ENCODE peak calls at places on chromosomes 2 and 18, in six cellular contexts. B is endothelial cell, P is tibial artery, R is upper lobe of right lung, J is foreskin fibroblast, A is body of pancreas. C is an unnamed sample.

GRCh38 chr2:62001431-62001830 is 96.0 kb downstream of the COMMD1 start:
- DNase-seq in A (no peak), B (no peak), P (no peak), J (no peak), R (no peak), C (no peak)

GRCh38 chr18:10726198-10727068 is 200.6 kb downstream of the NAPG start:
- DNase-seq in P (no peak), A (peak), J (no peak), B (no peak), R (no peak), C (no peak)

GRCh38 chr2:29462293-29462692 is 347.1 kb downstream of the CLIP4 start:
- DNase-seq in B (no peak), R (no peak), J (peak), P (no peak), A (no peak), C (no peak)

GRCh38 chr2:88656690-88657089 is 29.4 kb upstream of the EIF2AK3 start:
- DNase-seq in J (no peak), B (no peak), A (no peak), P (peak), R (no peak), C (no peak)

GRCh38 chr18:452801-453200 is 47.7 kb downstream of the COLEC12 start:
- DNase-seq in P (no peak), B (no peak), J (no peak), A (no peak), R (no peak), C (no peak)

GRCh38 chr2:112160591-112161250 is 22.5 kb downstream of the FBLN7 start:
- DNase-seq in J (no peak), A (no peak), R (peak), B (no peak), P (no peak), C (no peak)

GRCh38 chr2:200592414-200593075 is 6.7 kb downstream of the AOX1 start:
- DNase-seq in P (no peak), A (peak), B (peak), J (no peak), R (no peak), C (no peak)

GRCh38 chr2:134558208-134558890 is 160.5 kb downstream of the TMEM163 start:
- DNase-seq in R (no peak), A (no peak), J (no peak), B (no peak), P (no peak), C (no peak)

GRCh38 chr18:9974279-9974915 is 60.6 kb downstream of the VAPA start:
- DNase-seq in B (no peak), R (no peak), A (no peak), J (peak), P (no peak), C (no peak)

GRCh38 chr2:240060977-240061591 is 7.8 kb upstream of the OR6B3 start:
- DNase-seq in B (peak), J (peak), A (peak), P (no peak), R (no peak), C (no peak)

GRCh38 chr2:28391564-28392296 is 928 bp upstream of the FOSL2 start:
- DNase-seq in B (peak), J (peak), R (peak), P (peak), A (peak), C (peak)

GRCh38 chr18:76425299-76426101 is 69.5 kb downstream of the ZNF516 start:
- DNase-seq in B (no peak), P (no peak), A (no peak), J (peak), R (no peak), C (no peak)

GRCh38 chr2:178251126-178251525 is 56.8 kb downstream of the OSBPL6 start:
- DNase-seq in R (no peak), A (no peak), B (no peak), J (no peak), P (no peak), C (no peak)

GRCh38 chr2:188295067-188295685 is 3.5 kb downstream of the GULP1 start:
- DNase-seq in B (no peak), P (no peak), A (no peak), R (no peak), J (no peak), C (no peak)

GRCh38 chr2:113974727-113975126 is 84.8 kb downstream of the ACTR3 start:
- DNase-seq in R (no peak), A (no peak), B (no peak), P (no peak), J (no peak), C (no peak)

GRCh38 chr2:8548065-8548870 is 133.6 kb upstream of the ID2 start:
- DNase-seq in J (no peak), P (no peak), B (peak), A (no peak), R (no peak), C (peak)

GRCh38 chr2:222794585-222795579 is 66.0 kb upstream of the ACSL3 start:
- DNase-seq in J (no peak), R (no peak), A (no peak), P (no peak), B (no peak), C (no peak)

GRCh38 chr2:185689906-185690539 is 48.6 kb upstream of the FSIP2 start:
- DNase-seq in P (no peak), B (no peak), A (no peak), J (no peak), R (no peak), C (no peak)

GRCh38 chr18:14919666-14920065 is 171.7 kb downstream of the ANKRD30B start:
- DNase-seq in R (no peak), A (no peak), B (no peak), J (no peak), P (no peak), C (no peak)

GRCh38 chr2:193240752-193241151 is 1046.0 kb upstream of the TMEFF2 start:
- DNase-seq in P (no peak), R (no peak), B (no peak), A (no peak), J (no peak), C (no peak)

GRCh38 chr2:191064590-191064989 is 50.6 kb upstream of the STAT1 start:
- DNase-seq in R (no peak), P (no peak), A (no peak), J (no peak), B (no peak), C (no peak)

GRCh38 chr2:241309684-241310117 is 5.8 kb downstream of the HDLBP start:
- DNase-seq in R (no peak), J (peak), B (no peak), P (no peak), A (no peak), C (peak)

GRCh38 chr2:77479895-77480294 is 42.3 kb downstream of the LRRTM4 start:
- DNase-seq in J (no peak), B (no peak), R (no peak), A (no peak), P (no peak), C (no peak)

GRCh38 chr2:660477-661214 is 16.6 kb downstream of the TMEM18 start:
- DNase-seq in P (no peak), J (no peak), B (no peak), R (no peak), A (no peak), C (no peak)

GRCh38 chr2:25400576-25401241 is 59.0 kb upstream of the DNMT3A start:
- DNase-seq in J (no peak), P (no peak), B (no peak), A (no peak), R (no peak), C (no peak)

GRCh38 chr18:44537521-44537920 is 143.2 kb upstream of the SETBP1 start:
- DNase-seq in B (no peak), R (no peak), P (peak), J (peak), A (no peak), C (no peak)

GRCh38 chr18:63725682-63726480 is 23.1 kb downstream of the SERPINB11 start:
- DNase-seq in A (no peak), B (no peak), P (no peak), J (no peak), R (no peak), C (no peak)

GRCh38 chr2:224175538-224175937 is 136.5 kb upstream of the SERPINE2 start:
- DNase-seq in A (no peak), P (no peak), R (no peak), B (peak), J (no peak), C (no peak)

GRCh38 chr2:17104454-17104853 is 413.8 kb downstream of the RAD51AP2 start:
- DNase-seq in R (no peak), A (no peak), B (no peak), J (peak), P (no peak), C (no peak)

GRCh38 chr2:184339966-184340365 is 258.4 kb upstream of the ZNF804A start:
- DNase-seq in R (no peak), J (no peak), P (no peak), B (no peak), A (no peak), C (no peak)

GRCh38 chr2:200127852-200128251 is 172.5 kb downstream of the MAIP1 start:
- DNase-seq in P (no peak), J (peak), B (no peak), R (no peak), A (no peak), C (no peak)

GRCh38 chr2:30731706-30732105 is 75.5 kb downstream of the CAPN13 start:
- DNase-seq in J (no peak), B (no peak), A (no peak), R (peak), P (no peak), C (peak)

GRCh38 chr2:11652555-11652954 is 17.4 kb downstream of the NTSR2 start:
- DNase-seq in A (no peak), B (no peak), R (no peak), P (no peak), J (peak), C (no peak)

GRCh38 chr2:229129738-229130371 is 141.2 kb downstream of the PID1 start:
- DNase-seq in J (no peak), B (no peak), R (no peak), P (no peak), A (no peak), C (no peak)

GRCh38 chr2:233053928-233054774 is 6.0 kb upstream of the INPP5D start:
- DNase-seq in B (peak), R (peak), A (peak), P (no peak), J (peak), C (no peak)

GRCh38 chr2:174974131-174974530 is 31.1 kb downstream of the CHN1 start:
- DNase-seq in R (no peak), A (no peak), J (no peak), B (no peak), P (no peak), C (no peak)

GRCh38 chr18:48475635-48476549 is 62.9 kb upstream of the CTIF start:
- DNase-seq in J (peak), A (peak), B (peak), R (no peak), P (peak), C (no peak)

GRCh38 chr2:166899676-166900075 is 11.4 kb downstream of the XIRP2 start:
- DNase-seq in P (no peak), R (no peak), A (no peak), B (no peak), J (no peak), C (no peak)

GRCh38 chr2:166895243-166895642 is 7.0 kb downstream of the XIRP2 start:
- DNase-seq in P (no peak), B (no peak), A (no peak), J (no peak), R (no peak), C (no peak)

GRCh38 chr2:166897666-166898065 is 9.4 kb downstream of the XIRP2 start:
- DNase-seq in J (no peak), B (no peak), A (no peak), R (no peak), P (no peak), C (no peak)

GRCh38 chr2:166900700-166901099 is 12.4 kb downstream of the XIRP2 start:
- DNase-seq in R (no peak), P (no peak), B (peak), A (no peak), J (no peak), C (no peak)
- TF ChIP-seq CTCF in R (no peak), P (no peak), B (no peak), A (peak), J (no peak), C (no peak)

GRCh38 chr2:234818937-234819336 is 132.9 kb upstream of the SH3BP4 start:
- DNase-seq in R (no peak), B (no peak), J (no peak), A (no peak), P (no peak), C (no peak)
- TF ChIP-seq CTCF in R (no peak), B (no peak), J (peak), A (no peak), P (no peak), C (no peak)

GRCh38 chr18:8794133-8794986 is 89.0 kb downstream of the MTCL1 start:
- DNase-seq in B (no peak), J (peak), R (no peak), P (no peak), A (no peak), C (no peak)
- TF ChIP-seq CTCF in B (no peak), J (no peak), R (no peak), P (no peak), A (no peak), C (no peak)

DNA sequence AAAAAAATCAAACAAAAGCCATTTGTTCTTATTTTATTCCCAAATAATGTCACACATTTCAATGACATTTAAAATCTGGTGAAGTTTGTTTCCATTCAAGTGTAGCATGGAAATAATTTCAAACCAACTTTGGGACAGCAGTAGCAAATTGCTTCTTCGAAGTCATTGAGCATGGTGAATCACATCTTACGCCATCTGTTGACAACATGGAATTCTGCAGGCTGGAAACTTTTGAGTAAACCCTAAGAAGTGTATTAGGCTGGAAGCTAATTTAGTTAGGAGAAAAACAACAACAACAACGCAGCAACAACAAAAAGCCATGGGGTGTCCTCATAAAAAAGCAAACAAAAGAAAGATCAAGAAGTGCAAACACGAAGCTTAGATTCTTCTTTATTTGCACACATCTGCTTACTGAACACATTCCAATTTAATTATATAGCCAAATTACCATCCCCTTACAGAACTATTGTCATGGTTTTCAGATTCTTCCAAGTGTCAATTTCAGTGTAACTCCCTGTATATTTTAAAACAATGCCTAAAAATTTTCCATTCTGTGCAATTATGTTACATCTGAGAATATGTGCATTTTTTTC is 659.0 kb upstream of the CDH7 start:
- DNase-seq in B (peak), A (peak), R (no peak), P (no peak), J (no peak), C (no peak)
- TF ChIP-seq CTCF in B (peak), A (peak), R (peak), P (no peak), J (peak), C (no peak)

GRCh38 chr2:81195017-81195773 is 890.6 kb upstream of the LRRTM1 start:
- DNase-seq in A (no peak), P (no peak), B (no peak), R (peak), J (no peak), C (no peak)
- TF ChIP-seq CTCF in A (no peak), P (no peak), B (no peak), R (no peak), J (no peak), C (no peak)

DNA sequence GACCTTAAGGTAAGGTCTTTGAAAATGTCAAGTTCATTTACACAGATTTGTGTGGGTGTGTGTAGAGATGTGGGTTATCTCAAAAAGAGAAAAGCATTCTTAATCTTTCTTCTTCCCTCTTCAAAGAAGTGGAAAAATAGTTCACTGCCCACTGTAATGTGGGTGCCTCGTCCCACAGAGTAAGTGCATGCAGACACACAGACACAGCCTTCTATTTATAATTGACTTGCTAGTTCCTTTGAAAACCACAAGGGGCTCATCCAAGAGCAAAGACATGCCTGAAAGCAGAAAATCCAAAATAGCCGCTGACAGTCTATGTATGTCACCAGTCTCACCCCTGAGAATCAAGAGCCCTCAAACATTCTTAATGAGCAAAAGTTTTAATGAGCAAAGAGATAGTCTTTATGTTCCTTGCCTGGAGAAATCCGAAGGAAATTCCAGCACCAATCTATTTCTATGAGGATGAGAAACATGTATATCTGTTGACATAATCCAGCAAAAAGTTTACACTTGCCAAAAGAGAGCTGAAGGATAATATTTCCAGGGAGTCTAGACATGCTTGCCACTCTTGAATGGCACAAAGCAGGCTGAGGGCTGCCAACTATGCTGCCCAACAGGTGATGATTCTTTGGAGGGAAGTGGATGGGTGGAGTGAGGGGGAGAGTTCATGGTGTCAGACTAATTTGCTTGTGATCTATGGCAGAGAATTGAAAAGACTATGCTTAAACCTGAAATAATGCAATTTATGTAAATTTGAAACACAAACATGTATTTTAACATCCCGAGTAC is 93.9 kb downstream of the ACVR1 start:
- DNase-seq in P (no peak), J (no peak), R (no peak), A (no peak), B (no peak), C (no peak)
- TF ChIP-seq CTCF in P (peak), J (peak), R (peak), A (peak), B (no peak), C (no peak)

DNA sequence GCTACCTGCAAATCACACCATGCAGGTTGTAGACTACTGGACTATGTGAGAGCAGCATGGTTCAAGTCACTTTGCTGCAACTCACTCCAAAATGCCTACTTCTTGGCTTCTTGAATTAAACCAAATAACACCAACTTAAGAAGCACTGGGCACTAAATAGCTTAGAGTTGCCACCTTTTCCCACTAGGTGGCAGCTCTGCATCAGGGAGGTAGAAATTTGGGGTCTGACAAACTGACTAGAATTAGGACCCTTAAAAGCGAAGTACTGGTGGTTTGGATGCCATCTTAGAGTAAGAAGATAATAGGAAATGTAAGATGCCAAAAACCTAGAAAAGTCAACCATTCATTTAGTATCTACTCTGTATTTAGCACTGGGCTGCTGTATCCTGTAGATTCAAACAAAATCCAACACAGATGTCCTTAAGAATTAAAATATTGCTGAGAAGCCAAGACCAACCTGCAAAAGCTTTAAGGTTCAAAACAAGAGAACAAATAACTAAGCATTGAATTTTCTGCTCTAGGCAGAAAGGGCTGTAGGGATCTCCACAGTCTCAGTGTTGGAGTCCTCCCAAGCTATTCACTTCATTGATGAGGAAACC is 65.5 kb downstream of the CCBE1 start:
- DNase-seq in J (peak), P (no peak), B (peak), R (no peak), A (no peak), C (no peak)
- TF ChIP-seq CTCF in J (peak), P (no peak), B (peak), R (peak), A (no peak), C (peak)

DNA sequence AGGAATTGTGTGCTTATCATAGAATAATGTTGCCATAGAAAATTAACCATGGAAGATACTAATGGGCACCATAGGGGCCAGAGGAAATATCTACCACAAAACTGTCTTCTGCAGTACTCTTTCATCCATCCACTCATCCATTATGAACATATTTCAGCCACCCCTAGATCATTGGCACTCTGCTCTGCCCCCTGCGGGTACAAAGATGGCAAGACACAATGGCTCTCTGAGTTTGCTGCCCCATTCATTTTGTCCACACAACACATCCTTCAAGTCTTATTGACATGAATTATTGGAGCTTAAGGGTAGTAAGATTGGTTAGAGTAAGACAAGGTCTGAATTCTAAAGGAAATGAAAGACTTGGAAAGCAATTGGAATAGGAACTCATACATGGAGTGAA is 1224.7 kb upstream of the CELF4 start:
- DNase-seq in A (no peak), R (no peak), J (no peak), P (no peak), B (peak), C (no peak)
- TF ChIP-seq CTCF in A (no peak), R (no peak), J (no peak), P (no peak), B (peak), C (no peak)